ENCODE peak calls at places on chromosomes 6 and 20, in nine cellular contexts. C is ascending aorta, R is heart right ventricle, H is RWPE2, P is tibial nerve, W is Peyer's patch, Q is fibroblast of lung, G is OCI-LY7, L is psoas muscle. T is an unnamed sample. For H3K36me3, the result is how much of the 10 kb centered on the place peaks cover.

GRCh38 chr6:88208736-88209135 is 42.6 kb upstream of the CNR1 start:
- DNase-seq in C (no peak), R (no peak), H (no peak), P (no peak), W (no peak), Q (no peak), G (no peak), L (no peak), T (no peak)

GRCh38 chr6:43856005-43856765 is 86.2 kb downstream of the VEGFA start:
- DNase-seq in C (no peak), R (peak), H (no peak), P (no peak), W (no peak), Q (peak), G (no peak), L (peak), T (peak)

GRCh38 chr6:704037-704436 is 11.1 kb upstream of the EXOC2 start:
- DNase-seq in C (no peak), R (no peak), H (no peak), P (no peak), W (no peak), Q (peak), G (no peak), L (no peak), T (no peak)

GRCh38 chr20:2468581-2469407 is 1.8 kb downstream of the SNRPB start:
- DNase-seq in C (no peak), R (no peak), H (no peak), P (no peak), W (no peak), Q (peak), G (no peak), L (no peak), T (no peak)

GRCh38 chr20:59320426-59320825 is 20.0 kb downstream of the EDN3 start:
- DNase-seq in C (no peak), R (no peak), H (no peak), P (no peak), W (no peak), Q (no peak), G (no peak), L (peak), T (no peak)

GRCh38 chr6:72624557-72625160 is 2.8 kb downstream of the KCNQ5 start:
- DNase-seq in C (no peak), R (no peak), H (no peak), P (no peak), W (no peak), Q (no peak), G (peak), L (no peak), T (no peak)

GRCh38 chr20:22453244-22454080 is 130.9 kb downstream of the FOXA2 start:
- DNase-seq in C (no peak), R (no peak), H (no peak), P (no peak), W (no peak), Q (no peak), G (no peak), L (no peak), T (peak)

GRCh38 chr6:137657351-137657911 is 163.2 kb upstream of the OLIG3 start:
- DNase-seq in C (no peak), R (no peak), H (no peak), P (no peak), W (no peak), Q (no peak), G (no peak), L (no peak), T (no peak)

GRCh38 chr6:3518356-3518841 is 61.5 kb upstream of the SLC22A23 start:
- DNase-seq in C (no peak), R (no peak), H (peak), P (no peak), W (no peak), Q (peak), G (no peak), L (peak), T (peak)

GRCh38 chr6:161940519-161940918 is 666.7 kb upstream of the AGPAT4 start:
- DNase-seq in C (no peak), R (no peak), H (no peak), P (no peak), W (no peak), Q (no peak), G (no peak), L (no peak), T (no peak)

GRCh38 chr6:71489736-71490135 is 201.1 kb downstream of the OGFRL1 start:
- DNase-seq in C (no peak), R (no peak), H (peak), P (no peak), W (no peak), Q (peak), G (no peak), L (no peak), T (no peak)

GRCh38 chr6:98343004-98343403 is 491.4 kb upstream of the POU3F2 start:
- DNase-seq in C (no peak), R (no peak), H (no peak), P (no peak), W (no peak), Q (peak), G (no peak), L (no peak), T (no peak)

DNA sequence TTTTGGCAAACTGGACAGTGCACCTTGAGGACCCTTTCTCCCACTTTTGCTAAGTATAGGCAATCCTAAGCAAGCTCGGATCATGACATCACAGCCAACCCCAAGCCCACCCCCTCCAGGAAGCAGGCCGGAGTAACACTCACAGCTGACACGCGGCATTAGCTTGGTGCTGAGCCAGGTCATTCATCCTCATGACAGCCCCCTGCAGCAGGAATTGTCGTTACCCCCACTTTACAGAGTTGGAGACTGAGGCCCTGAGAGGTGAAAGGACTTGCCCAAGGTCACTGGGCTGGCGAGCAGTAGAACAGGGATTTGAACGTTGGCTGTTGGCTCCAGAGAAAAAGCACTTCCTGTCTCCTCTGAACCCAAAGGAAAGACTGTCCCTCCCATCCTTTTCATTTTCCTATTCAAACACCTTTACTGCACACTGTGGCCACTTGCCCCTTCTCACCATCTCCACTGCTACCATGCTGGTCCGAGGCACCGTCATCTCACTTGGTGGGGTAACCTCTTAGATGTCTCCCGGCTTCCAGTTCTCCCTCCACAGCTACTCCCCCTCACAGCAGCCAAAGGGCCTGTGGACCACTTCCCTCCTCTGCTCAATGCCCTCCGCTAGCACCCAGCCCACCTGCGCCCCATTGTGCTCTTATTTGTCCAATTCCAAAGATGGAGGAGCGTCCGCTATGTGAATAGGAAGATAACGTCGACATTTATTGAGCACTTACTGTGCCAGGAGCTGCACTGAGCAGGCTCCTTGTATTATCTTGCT is 84.7 kb downstream of the PREX1 start:
- DNase-seq in C (no peak), R (no peak), H (no peak), P (no peak), W (no peak), Q (no peak), G (no peak), L (no peak), T (no peak)
- H3K36me3 ChIP-seq in C (under half), R (under half), H (under half), P (under half), W (under half), Q (under half), G (under half), L (under half), T (under half)

GRCh38 chr6:127554435-127555006 is 22.5 kb upstream of the C6orf58 start:
- DNase-seq in C (no peak), R (no peak), H (no peak), P (no peak), W (no peak), Q (peak), G (peak), L (no peak), T (no peak)
- TF ChIP-seq CTCF in C (peak), R (peak), H (peak), P (no peak), W (no peak), Q (peak), G (peak), L (peak), T (peak)

GRCh38 chr6:166277021-166277420 is 31.2 kb downstream of the PRR18 start:
- DNase-seq in C (no peak), R (no peak), H (no peak), P (no peak), W (no peak), Q (peak), G (no peak), L (no peak), T (no peak)

GRCh38 chr6:166275714-166276166 is 32.5 kb downstream of the PRR18 start:
- DNase-seq in C (no peak), R (peak), H (no peak), P (peak), W (peak), Q (peak), G (peak), L (peak), T (peak)

GRCh38 chr6:166274163-166274562 is 34.0 kb downstream of the PRR18 start:
- DNase-seq in C (no peak), R (no peak), H (no peak), P (no peak), W (no peak), Q (no peak), G (no peak), L (no peak), T (no peak)

GRCh38 chr6:166277892-166278578 is 30.2 kb downstream of the PRR18 start:
- DNase-seq in C (no peak), R (no peak), H (no peak), P (no peak), W (no peak), Q (no peak), G (no peak), L (no peak), T (no peak)

DNA sequence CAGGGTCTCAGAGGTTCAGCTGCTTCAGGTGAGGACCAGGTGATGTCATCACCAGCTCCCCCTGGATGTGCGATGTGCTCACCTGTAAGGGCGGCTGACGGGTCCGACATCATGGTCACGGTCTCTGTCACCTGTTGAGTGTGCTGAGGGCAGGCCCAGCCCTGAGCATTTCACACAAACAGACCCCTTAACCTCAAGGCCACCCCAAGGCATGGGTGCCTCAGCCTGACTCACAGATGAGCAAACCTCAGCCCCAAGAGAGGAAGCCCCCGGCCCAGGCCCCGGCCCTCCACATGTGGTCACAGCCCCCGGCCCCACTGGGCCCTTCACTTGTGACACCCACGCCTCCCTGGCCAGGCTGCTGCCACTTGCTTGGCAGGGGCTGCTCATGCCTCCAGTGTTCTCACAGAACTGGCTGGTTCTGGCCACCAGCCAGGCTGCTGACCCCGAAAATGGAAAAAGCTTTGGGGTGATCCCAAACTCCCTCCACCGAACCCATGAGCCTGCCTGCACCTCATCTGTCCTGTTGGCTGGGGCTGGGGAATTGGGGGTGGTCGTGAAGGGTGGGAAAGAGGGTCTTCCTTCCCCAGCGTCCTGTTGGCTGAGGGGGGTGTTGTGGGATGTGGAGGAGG is 33.3 kb downstream of the PRR18 start:
- DNase-seq in C (no peak), R (no peak), H (no peak), P (no peak), W (no peak), Q (no peak), G (no peak), L (no peak), T (no peak)
- H3K36me3 ChIP-seq in C (under half), R (under half), H (under half), P (under half), W (under half), Q (under half), G (under half), L (under half), T (under half)

DNA sequence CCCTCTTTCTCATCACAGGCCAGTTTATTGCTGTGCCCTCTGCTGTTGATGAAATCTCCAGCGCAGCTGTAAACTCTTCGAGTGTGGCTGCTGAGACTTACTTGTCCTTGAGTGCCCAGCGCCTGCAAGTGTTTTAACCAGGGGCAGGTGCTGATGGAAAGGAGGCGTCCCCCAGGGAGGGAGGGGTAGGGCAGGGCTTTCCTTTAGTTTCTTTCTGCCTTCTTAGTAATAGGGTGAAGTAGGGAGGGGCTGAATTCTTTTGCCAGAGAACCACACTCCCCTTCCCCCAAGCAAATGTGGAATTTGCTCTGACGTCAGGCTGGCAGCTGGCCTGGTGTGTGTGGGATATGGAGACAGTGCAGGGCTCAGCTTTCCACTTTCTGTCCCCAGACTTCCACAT is 61.2 kb downstream of the IGF2R start:
- DNase-seq in C (no peak), R (peak), H (peak), P (peak), W (peak), Q (peak), G (no peak), L (peak), T (peak)
- TF ChIP-seq CTCF in C (no peak), R (peak), H (no peak), P (peak), W (no peak), Q (no peak), G (no peak), L (no peak), T (no peak)

GRCh38 chr20:5969348-5969935 is 19.0 kb downstream of the MCM8 start:
- DNase-seq in C (no peak), R (no peak), H (no peak), P (no peak), W (no peak), Q (no peak), G (no peak), L (no peak), T (no peak)
- H3K36me3 ChIP-seq in C (under half), R (under half), H (half or more), P (under half), W (under half), Q (under half), G (half or more), L (under half), T (under half)

GRCh38 chr6:160692369-160692959 is 9.6 kb upstream of the PLG start:
- DNase-seq in C (no peak), R (no peak), H (no peak), P (no peak), W (no peak), Q (no peak), G (peak), L (no peak), T (no peak)
- TF ChIP-seq CTCF in C (no peak), R (no peak), H (no peak), P (no peak), W (no peak), Q (no peak), G (peak), L (no peak), T (no peak)

GRCh38 chr20:53569005-53569404 is 24.6 kb downstream of the ZNF217 start:
- DNase-seq in C (no peak), R (no peak), H (no peak), P (no peak), W (no peak), Q (no peak), G (no peak), L (no peak), T (no peak)

GRCh38 chr20:53568351-53568750 is 25.3 kb downstream of the ZNF217 start:
- DNase-seq in C (no peak), R (no peak), H (no peak), P (no peak), W (no peak), Q (no peak), G (no peak), L (no peak), T (no peak)

GRCh38 chr20:53561505-53561904 is 32.1 kb downstream of the ZNF217 start:
- DNase-seq in C (no peak), R (no peak), H (peak), P (no peak), W (no peak), Q (no peak), G (no peak), L (no peak), T (no peak)

GRCh38 chr20:53567379-53567778 is 26.3 kb downstream of the ZNF217 start:
- DNase-seq in C (no peak), R (no peak), H (no peak), P (no peak), W (no peak), Q (no peak), G (no peak), L (no peak), T (no peak)

GRCh38 chr20:53565254-53565653 is 28.4 kb downstream of the ZNF217 start:
- DNase-seq in C (no peak), R (no peak), H (no peak), P (no peak), W (no peak), Q (no peak), G (no peak), L (no peak), T (no peak)
- H3K36me3 ChIP-seq in C (under half), R (under half), H (half or more), P (under half), W (half or more), Q (under half), G (half or more), L (under half), T (under half)

GRCh38 chr6:150967910-150968309 is 102.4 kb downstream of the MTHFD1L start:
- DNase-seq in C (no peak), R (no peak), H (no peak), P (no peak), W (no peak), Q (peak), G (no peak), L (no peak), T (no peak)

GRCh38 chr6:150967381-150967780 is 101.9 kb downstream of the MTHFD1L start:
- DNase-seq in C (no peak), R (no peak), H (no peak), P (no peak), W (no peak), Q (no peak), G (no peak), L (no peak), T (no peak)

GRCh38 chr6:150966786-150967185 is 101.3 kb downstream of the MTHFD1L start:
- DNase-seq in C (no peak), R (no peak), H (no peak), P (no peak), W (no peak), Q (no peak), G (peak), L (no peak), T (peak)

GRCh38 chr6:150962436-150962835 is 96.9 kb downstream of the MTHFD1L start:
- DNase-seq in C (no peak), R (no peak), H (no peak), P (no peak), W (no peak), Q (no peak), G (no peak), L (no peak), T (no peak)

GRCh38 chr6:150964765-150965164 is 99.3 kb downstream of the MTHFD1L start:
- DNase-seq in C (no peak), R (no peak), H (no peak), P (no peak), W (no peak), Q (no peak), G (no peak), L (no peak), T (no peak)
- TF ChIP-seq CTCF in C (no peak), R (no peak), H (no peak), P (no peak), W (no peak), Q (no peak), G (peak), L (no peak), T (no peak)

GRCh38 chr20:48652961-48653705 is 174.7 kb downstream of the PREX1 start:
- DNase-seq in C (no peak), R (no peak), H (peak), P (no peak), W (no peak), Q (no peak), G (no peak), L (no peak), T (no peak)

GRCh38 chr20:48651271-48651670 is 176.5 kb downstream of the PREX1 start:
- DNase-seq in C (no peak), R (no peak), H (no peak), P (no peak), W (no peak), Q (no peak), G (no peak), L (no peak), T (no peak)

GRCh38 chr20:48649868-48650267 is 177.9 kb downstream of the PREX1 start:
- DNase-seq in C (no peak), R (no peak), H (no peak), P (no peak), W (no peak), Q (no peak), G (no peak), L (no peak), T (no peak)

GRCh38 chr20:48653706-48654051 is 174.1 kb downstream of the PREX1 start:
- DNase-seq in C (no peak), R (no peak), H (no peak), P (no peak), W (no peak), Q (no peak), G (no peak), L (no peak), T (no peak)

DNA sequence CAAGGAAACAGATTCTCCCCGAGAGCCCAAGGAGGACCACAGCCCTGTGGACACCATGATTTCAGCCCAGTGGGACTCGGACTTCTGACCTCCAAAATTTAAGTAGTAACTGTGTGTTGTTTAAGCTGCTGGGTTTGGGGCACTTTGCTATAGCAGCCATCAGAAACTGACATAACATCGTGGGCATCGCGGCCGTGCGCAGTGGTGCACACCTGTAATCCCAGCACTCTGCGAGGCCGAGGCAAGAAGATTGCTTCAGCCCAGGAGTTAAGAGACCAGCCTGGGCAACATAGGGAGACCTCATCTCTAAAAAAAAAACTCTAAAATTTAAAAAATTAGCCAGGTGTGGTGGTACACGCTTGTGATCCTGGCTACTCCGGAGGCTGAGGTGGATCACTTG is 175.8 kb downstream of the PREX1 start:
- DNase-seq in C (no peak), R (no peak), H (no peak), P (no peak), W (no peak), Q (no peak), G (no peak), L (no peak), T (no peak)
- H3K36me3 ChIP-seq in C (half or more), R (under half), H (under half), P (under half), W (under half), Q (under half), G (under half), L (under half), T (under half)

DNA sequence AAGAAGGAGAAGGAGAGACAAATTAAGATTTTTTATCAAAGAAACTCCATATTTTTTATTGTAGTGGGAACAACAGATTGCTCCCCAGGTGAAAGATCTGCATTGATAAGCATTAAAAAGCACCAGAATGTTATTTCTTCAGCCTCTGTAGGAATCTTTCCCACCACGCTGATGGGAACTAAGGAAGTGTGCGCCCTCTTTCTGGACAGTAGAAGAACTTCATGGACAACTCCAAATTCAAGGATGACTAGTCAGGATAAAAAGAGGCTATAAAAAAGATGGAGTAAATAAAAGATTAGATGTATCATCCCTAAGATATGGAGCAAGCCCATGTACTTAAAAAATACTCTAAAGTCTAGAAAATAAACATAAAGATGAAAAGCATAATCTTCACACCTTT is 45.8 kb upstream of the PAK5 start:
- DNase-seq in C (no peak), R (no peak), H (no peak), P (no peak), W (no peak), Q (no peak), G (no peak), L (no peak), T (no peak)
- TF ChIP-seq CTCF in C (peak), R (no peak), H (peak), P (no peak), W (no peak), Q (no peak), G (no peak), L (no peak), T (no peak)

T was measured in transverse colon.